ENCODE peak calls at places on chromosomes 2 and 18, in seven cellular contexts. Z is aorta; X is hepatocyte; K is CD8-positive, alpha-beta T cell; U is mesendoderm; T is SJCRH30; Q is Panc1. W is an unnamed sample.

GRCh38 chr2:4628931-4629565 is 925.7 kb downstream of the DCDC2C start:
- DNase-seq in Z (no peak), X (no peak), K (no peak), U (peak; percentile 40), T (no peak), Q (no peak), W (no peak)

GRCh38 chr2:241771286-241772062 is 5.1 kb upstream of the GAL3ST2 start:
- DNase-seq in Z (no peak), X (no peak), K (no peak), U (peak; percentile 42), T (peak; percentile 57), Q (no peak), W (peak; percentile 87)

GRCh38 chr18:42038936-42039335 is 83.9 kb downstream of the PIK3C3 start:
- DNase-seq in Z (no peak), X (peak; percentile 19), K (no peak), U (peak; percentile 63), T (no peak), Q (no peak), W (no peak)

GRCh38 chr2:197075754-197076337 is 149.3 kb upstream of the PGAP1 start:
- DNase-seq in Z (no peak), X (no peak), K (no peak), U (peak; percentile 30), T (peak; percentile 49), Q (no peak), W (no peak)

GRCh38 chr2:156083707-156084494 is 248.6 kb downstream of the NR4A2 start:
- DNase-seq in Z (no peak), X (no peak), K (no peak), U (peak; percentile 71), T (peak; percentile 21), Q (no peak), W (no peak)

GRCh38 chr18:62157843-62158242 is 29.0 kb downstream of the PIGN start:
- DNase-seq in Z (no peak), X (no peak), K (no peak), U (no peak), T (no peak), Q (no peak), W (no peak)

GRCh38 chr18:63550068-63550467 is 7.9 kb downstream of the SERPINB12 start:
- DNase-seq in Z (no peak), X (no peak), K (no peak), U (no peak), T (no peak), Q (no peak), W (no peak)

GRCh38 chr2:191246820-191247380 is 1.7 kb downstream of the MYO1B start:
- DNase-seq in Z (no peak), X (no peak), K (no peak), U (peak; percentile 67), T (peak; percentile 65), Q (no peak), W (no peak)

GRCh38 chr18:28961669-28962228 is 784.8 kb upstream of the CDH2 start:
- DNase-seq in Z (no peak), X (peak; percentile 64), K (no peak), U (peak; percentile 84), T (peak; percentile 38), Q (peak; percentile 17), W (no peak)

GRCh38 chr2:100197643-100198153 is 55.3 kb upstream of the AFF3 start:
- DNase-seq in Z (peak; percentile 86), X (peak; percentile 79), K (no peak), U (peak; percentile 74), T (peak; percentile 89), Q (no peak), W (peak; percentile 50)

GRCh38 chr2:69816923-69817542 is 12.4 kb upstream of the GMCL1 start:
- DNase-seq in Z (peak; percentile 74), X (peak; percentile 92), K (peak; percentile 73), U (peak; percentile 91), T (peak; percentile 91), Q (peak; percentile 75), W (peak; percentile 44)

GRCh38 chr2:217890445-217890844 is 112.3 kb downstream of the TNS1 start:
- DNase-seq in Z (peak; percentile 68), X (peak; percentile 54), K (no peak), U (peak; percentile 30), T (no peak), Q (no peak), W (peak; percentile 73)

GRCh38 chr18:48660346-48661228 is 121.8 kb downstream of the CTIF start:
- DNase-seq in Z (no peak), X (no peak), K (no peak), U (no peak), T (no peak), Q (no peak), W (no peak)

GRCh38 chr18:26322892-26323653 is 96.8 kb downstream of the TAF4B start:
- DNase-seq in Z (no peak), X (no peak), K (no peak), U (no peak), T (no peak), Q (no peak), W (no peak)

DNA sequence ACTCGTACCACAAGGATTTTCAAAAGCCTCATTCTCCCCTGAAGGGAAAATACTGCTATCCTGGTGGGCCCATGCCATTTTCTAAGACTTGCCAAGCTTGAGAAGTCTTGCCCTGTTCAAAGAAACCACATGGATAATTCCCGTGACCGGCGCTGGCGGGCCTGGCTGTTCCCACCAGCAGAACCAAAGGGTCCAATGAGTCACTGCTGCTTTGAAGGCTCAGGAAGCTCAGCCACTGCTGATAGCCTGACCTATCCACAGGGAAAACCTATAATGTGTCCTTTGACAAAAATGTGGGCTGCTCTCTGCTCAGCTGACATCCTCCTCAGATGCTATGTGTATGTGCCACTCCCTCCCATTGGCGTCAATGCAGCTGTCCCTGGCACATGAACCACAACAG is 137.9 kb upstream of the RAB12 start:
- DNase-seq in Z (no peak), X (no peak), K (no peak), U (no peak), T (peak; percentile 89), Q (no peak), W (no peak)
- H3K36me3 ChIP-seq in Z (no peaks in the 10 kb centered on the region), X (no peaks in the 10 kb centered on the region), K (no peaks in the 10 kb centered on the region), U (no peaks in the 10 kb centered on the region), T (no peaks in the 10 kb centered on the region), Q (no peaks in the 10 kb centered on the region), W (no peaks in the 10 kb centered on the region)

DNA sequence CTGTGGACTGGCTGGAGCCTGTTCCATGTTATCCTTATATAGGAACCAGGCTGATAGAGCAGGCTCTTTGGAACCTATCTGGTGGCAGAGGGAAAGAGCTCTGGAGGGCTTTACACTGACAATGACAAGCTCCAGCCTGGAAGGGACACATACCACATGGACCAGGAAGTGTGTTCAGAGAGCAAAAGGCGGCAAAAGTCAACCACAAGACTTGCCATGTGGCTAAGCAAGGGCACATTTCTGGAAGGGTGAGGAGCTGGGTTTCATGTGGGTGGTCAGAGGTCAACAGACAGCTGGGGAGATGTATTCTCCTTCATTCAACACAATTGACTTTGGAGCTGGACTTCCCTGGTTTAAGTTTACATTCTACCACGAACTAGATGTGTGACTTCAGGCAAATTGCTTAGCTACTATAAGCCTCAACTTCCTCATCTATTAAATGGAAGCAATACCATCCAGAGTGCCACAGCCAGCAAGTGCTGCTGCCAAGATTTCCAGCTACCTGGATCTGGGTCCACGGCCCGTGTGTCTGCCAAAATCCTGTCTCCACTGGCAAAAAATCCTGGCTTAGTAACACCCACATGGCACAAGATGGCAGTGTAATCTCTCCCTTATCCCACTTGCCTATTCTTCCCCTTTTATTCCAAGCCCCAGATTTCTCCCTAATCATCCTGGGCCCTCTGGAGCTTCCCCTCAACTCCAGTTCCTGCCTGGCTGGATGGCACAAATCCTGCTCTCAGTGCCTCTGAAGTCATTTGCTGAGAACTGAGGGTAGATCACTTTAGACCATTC is 325.3 kb downstream of the DYSF start:
- DNase-seq in Z (no peak), X (no peak), K (no peak), U (peak; percentile 13), T (peak; percentile 54), Q (no peak), W (no peak)
- H3K27ac ChIP-seq in Z (no peak overlapping the region), X (peak overlapping the region; percentile 61), K (no peak overlapping the region), U (no peak overlapping the region), T (no peak overlapping the region), Q (no peak overlapping the region), W (no peak overlapping the region)

DNA sequence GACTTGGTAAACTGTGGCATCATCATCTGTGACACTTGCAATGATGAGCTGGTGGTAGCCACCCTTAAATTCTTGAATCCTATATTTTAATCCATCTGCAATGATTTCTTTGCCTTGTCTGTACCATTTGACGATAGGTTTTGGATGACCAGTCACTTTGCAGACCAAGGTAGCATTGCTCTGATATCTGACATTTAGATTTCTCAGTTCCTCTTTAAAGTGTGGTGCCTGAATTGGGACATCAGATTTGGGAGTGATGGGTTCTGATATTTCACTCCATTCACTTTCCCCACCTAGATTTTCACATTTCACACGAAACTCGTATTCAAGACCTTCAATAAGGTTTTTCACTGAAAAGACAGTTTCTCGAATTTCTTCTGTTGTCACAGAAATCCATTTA is 55.8 kb downstream of the PLEKHA3 start:
- DNase-seq in Z (no peak), X (no peak), K (no peak), U (no peak), T (no peak), Q (no peak), W (no peak)
- H3K4me1 ChIP-seq in Z (no peaks in the 10 kb centered on the region), X (no peaks in the 10 kb centered on the region), K (no peaks in the 10 kb centered on the region), U (no peaks in the 10 kb centered on the region), T (no peaks in the 10 kb centered on the region), Q (no peaks in the 10 kb centered on the region), W (peaks cover 10% of the 10 kb centered on the region)

GRCh38 chr2:215407061-215407460 is 28.8 kb downstream of the FN1 start:
- DNase-seq in Z (no peak), X (no peak), K (no peak), U (no peak), T (no peak), Q (no peak), W (no peak)

GRCh38 chr2:215401896-215402379 is 33.9 kb downstream of the FN1 start:
- DNase-seq in Z (no peak), X (no peak), K (no peak), U (no peak), T (peak; percentile 87), Q (no peak), W (no peak)

GRCh38 chr2:215404357-215404719 is 31.5 kb downstream of the FN1 start:
- DNase-seq in Z (no peak), X (no peak), K (no peak), U (no peak), T (no peak), Q (no peak), W (no peak)

GRCh38 chr2:215405722-215406581 is 29.9 kb downstream of the FN1 start:
- DNase-seq in Z (no peak), X (no peak), K (no peak), U (no peak), T (no peak), Q (no peak), W (no peak)

DNA sequence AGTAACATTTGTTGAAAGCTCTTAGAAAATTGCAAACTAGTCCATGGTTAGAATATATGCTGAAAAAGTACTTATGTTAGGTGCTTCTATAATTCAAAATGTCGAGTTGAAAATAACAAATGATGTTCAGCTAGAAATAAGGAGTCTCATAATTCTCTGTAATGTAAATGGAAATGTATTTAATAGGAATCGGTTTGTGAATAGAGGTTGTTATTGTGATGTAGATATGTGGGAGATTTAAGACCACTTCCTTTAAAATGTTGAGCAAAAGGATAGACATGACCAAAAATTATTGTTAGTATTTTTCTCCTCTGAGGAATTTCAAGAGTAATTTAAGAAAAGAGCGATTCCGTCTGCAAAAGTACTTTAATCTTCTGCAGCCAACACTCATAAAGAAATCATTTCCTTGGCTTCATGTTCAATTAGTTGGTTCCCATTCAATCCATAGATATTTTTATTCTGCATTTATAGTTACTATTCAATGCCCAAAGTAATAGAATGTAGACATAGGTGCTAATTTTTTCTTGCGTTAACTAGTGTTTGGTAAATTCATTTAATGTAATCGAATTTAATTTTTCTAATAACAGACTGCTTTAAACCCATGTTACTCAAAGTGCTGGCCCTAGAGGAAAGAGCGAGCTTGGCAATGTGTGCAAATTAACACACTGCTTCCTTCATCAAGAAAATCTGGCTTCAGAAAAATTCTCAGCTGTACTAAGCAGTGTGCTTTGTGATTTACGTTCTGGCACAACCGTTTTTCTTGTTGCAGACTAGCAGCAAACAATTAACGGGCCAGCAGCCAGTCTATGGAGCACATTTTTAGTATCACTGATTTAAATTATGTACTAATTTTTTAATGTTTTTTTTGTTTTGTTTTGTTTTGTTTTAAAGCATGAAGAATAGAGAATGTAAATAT is 32.2 kb downstream of the FN1 start:
- DNase-seq in Z (no peak), X (no peak), K (no peak), U (no peak), T (no peak), Q (no peak), W (no peak)
- H3K36me3 ChIP-seq in Z (peaks cover 22% of the 10 kb centered on the region), X (peaks cover 8% of the 10 kb centered on the region), K (no peaks in the 10 kb centered on the region), U (peaks cover 9% of the 10 kb centered on the region), T (peaks cover 29% of the 10 kb centered on the region), Q (no peaks in the 10 kb centered on the region), W (no peaks in the 10 kb centered on the region)